ENCODE peak calls at places on chromosomes 16 and 17, in eight cellular contexts. H is Daoy; D is colonic mucosa; B is head of caudate nucleus; Z is stimulated activated CD4-positive, alpha-beta T cell treated with anti-CD3 and anti-CD28 coated beads, Interleukin-1b, Interleukin-23, amount 100 ng/mL, for 24 hours; G is Peyer's patch; O is naive thymus-derived CD8-positive, alpha-beta T cell; R is NCI-H146. N is an unnamed sample.
A peak's percentile ranks its signal among the peaks of the same experiment; 100 is the strongest.

GRCh38 chr16:46629331-46629843 is 8.2 kb upstream of the SHCBP1 start:
- DNase-seq in H (peak; percentile 15), D (peak; percentile 23), B (no peak), Z (no peak), G (no peak), O (no peak), R (no peak), N (no peak)

GRCh38 chr17:2798679-2799078 is 2.4 kb downstream of the RAP1GAP2 start:
- DNase-seq in H (no peak), D (no peak), B (no peak), Z (no peak), G (no peak), O (no peak), R (no peak), N (no peak)

GRCh38 chr16:31535737-31536136 is 8.0 kb downstream of the AHSP start:
- DNase-seq in H (no peak), D (no peak), B (no peak), Z (no peak), G (no peak), O (no peak), R (no peak), N (no peak)

GRCh38 chr16:66926171-66926570 is 836 bp upstream of the RRAD start:
- DNase-seq in H (peak; percentile 37), D (no peak), B (peak; percentile 52), Z (no peak), G (no peak), O (no peak), R (no peak), N (no peak)

GRCh38 chr16:5175263-5175662 is 77.7 kb upstream of the EEF2KMT start:
- DNase-seq in H (no peak), D (peak; percentile 26), B (no peak), Z (no peak), G (no peak), O (no peak), R (no peak), N (no peak)

GRCh38 chr16:79776243-79776884 is 175.8 kb upstream of the MAF start:
- DNase-seq in H (peak; percentile 9), D (peak; percentile 40), B (no peak), Z (no peak), G (no peak), O (no peak), R (no peak), N (no peak)

GRCh38 chr17:31919802-31920525 is 16.8 kb upstream of the SUZ12 start:
- DNase-seq in H (peak; percentile 63), D (no peak), B (no peak), Z (no peak), G (no peak), O (no peak), R (no peak), N (no peak)

GRCh38 chr17:80047176-80047575 is 10.7 kb downstream of the CCDC40 start:
- DNase-seq in H (no peak), D (no peak), B (no peak), Z (no peak), G (no peak), O (no peak), R (peak; percentile 96), N (no peak)

GRCh38 chr17:64281962-64282752 is 19.1 kb upstream of the TEX2 start:
- DNase-seq in H (peak; percentile 80), D (peak; percentile 32), B (peak; percentile 68), Z (peak; percentile 28), G (peak; percentile 67), O (peak; percentile 42), R (peak; percentile 74), N (peak; percentile 44)

GRCh38 chr17:76734080-76734840 is 2.9 kb downstream of the SRSF2 start:
- DNase-seq in H (no peak), D (peak; percentile 36), B (no peak), Z (no peak), G (peak; percentile 35), O (no peak), R (peak; percentile 8), N (no peak)

GRCh38 chr17:81256616-81257015 is 17.5 kb downstream of the NDUFAF8 start:
- DNase-seq in H (peak; percentile 68), D (no peak), B (no peak), Z (no peak), G (no peak), O (no peak), R (no peak), N (no peak)

GRCh38 chr16:86093801-86094750 is 195.1 kb downstream of the IRF8 start:
- DNase-seq in H (no peak), D (no peak), B (no peak), Z (no peak), G (no peak), O (no peak), R (no peak), N (no peak)

GRCh38 chr16:81279375-81279774 is 35.4 kb upstream of the GAN start:
- DNase-seq in H (no peak), D (no peak), B (no peak), Z (no peak), G (no peak), O (no peak), R (no peak), N (no peak)

GRCh38 chr17:63700528-63701441 is 860 bp upstream of the LIMD2 start:
- DNase-seq in H (no peak), D (no peak), B (peak; percentile 88), Z (no peak), G (peak; percentile 66), O (peak; percentile 55), R (peak; percentile 63), N (no peak)

GRCh38 chr17:68346448-68346847 is 55.2 kb downstream of the ARSG start:
- DNase-seq in H (no peak), D (peak; percentile 28), B (peak; percentile 38), Z (peak; percentile 37), G (peak; percentile 84), O (peak; percentile 53), R (no peak), N (peak; percentile 26)

GRCh38 chr16:15885560-15886001 is 2.8 kb downstream of the CEP20 start:
- DNase-seq in H (no peak), D (no peak), B (no peak), Z (no peak), G (no peak), O (no peak), R (no peak), N (no peak)

GRCh38 chr17:31314788-31315105 is 893 bp upstream of the EVI2B start:
- DNase-seq in H (no peak), D (no peak), B (no peak), Z (no peak), G (no peak), O (no peak), R (no peak), N (no peak)

GRCh38 chr16:3187798-3188674 is at the start of gene OR1F1:
- DNase-seq in H (peak; percentile 85), D (no peak), B (peak; percentile 52), Z (peak; percentile 70), G (no peak), O (no peak), R (peak; percentile 91), N (no peak)

GRCh38 chr16:4922721-4923342 is 14.1 kb downstream of the PPL start:
- DNase-seq in H (no peak), D (no peak), B (no peak), Z (no peak), G (no peak), O (no peak), R (no peak), N (no peak)

GRCh38 chr17:52410781-52411180 is 252.3 kb upstream of the CA10 start:
- DNase-seq in H (no peak), D (no peak), B (no peak), Z (no peak), G (no peak), O (no peak), R (no peak), N (no peak)

GRCh38 chr17:45946841-45947256 is 52.2 kb upstream of the STH start:
- DNase-seq in H (no peak), D (no peak), B (peak; percentile 56), Z (no peak), G (no peak), O (no peak), R (no peak), N (no peak)

GRCh38 chr16:57009641-57010170 is 20.3 kb downstream of the NLRC5 start:
- DNase-seq in H (no peak), D (no peak), B (no peak), Z (no peak), G (no peak), O (no peak), R (no peak), N (no peak)

GRCh38 chr16:73122604-73123386 is 74.9 kb upstream of the ZFHX3 start:
- DNase-seq in H (no peak), D (no peak), B (peak; percentile 49), Z (no peak), G (no peak), O (no peak), R (no peak), N (no peak)

GRCh38 chr16:68272501-68273209 is 8.3 kb downstream of the SLC7A6 start:
- DNase-seq in H (no peak), D (peak; percentile 31), B (no peak), Z (no peak), G (peak; percentile 77), O (peak; percentile 65), R (peak; percentile 86), N (no peak)

GRCh38 chr16:87918314-87918713 is 18.0 kb downstream of the CA5A start:
- DNase-seq in H (peak; percentile 51), D (no peak), B (no peak), Z (no peak), G (no peak), O (no peak), R (no peak), N (no peak)

GRCh38 chr17:56850591-56850990 is 16.6 kb downstream of the DGKE start:
- DNase-seq in H (no peak), D (no peak), B (no peak), Z (no peak), G (no peak), O (no peak), R (no peak), N (no peak)

GRCh38 chr17:43418441-43419374 is 19.9 kb downstream of the ARL4D start:
- DNase-seq in H (peak; percentile 91), D (no peak), B (peak; percentile 82), Z (no peak), G (no peak), O (no peak), R (peak; percentile 72), N (no peak)

GRCh38 chr17:82287849-82288601 is 14.5 kb upstream of the CSNK1D start:
- DNase-seq in H (peak; percentile 85), D (peak; percentile 95), B (no peak), Z (no peak), G (no peak), O (no peak), R (peak; percentile 79), N (no peak)

GRCh38 chr16:64950262-64950661 is 171.6 kb downstream of the CDH11 start:
- DNase-seq in H (no peak), D (no peak), B (no peak), Z (no peak), G (no peak), O (no peak), R (no peak), N (no peak)

GRCh38 chr16:57753448-57754353 is 18.1 kb downstream of the KATNB1 start:
- DNase-seq in H (no peak), D (no peak), B (no peak), Z (no peak), G (no peak), O (no peak), R (no peak), N (no peak)

GRCh38 chr17:57911021-57911420 is 44.2 kb downstream of the CUEDC1 start:
- DNase-seq in H (no peak), D (no peak), B (no peak), Z (no peak), G (no peak), O (no peak), R (no peak), N (no peak)

GRCh38 chr16:47940466-47940865 is 215.3 kb downstream of the ABCC12 start:
- DNase-seq in H (no peak), D (no peak), B (no peak), Z (no peak), G (no peak), O (no peak), R (no peak), N (no peak)